ENCODE peak calls at places on chromosomes 16 and 17, in nine cellular contexts. One of them, this sample, is unnamed.

GRCh38 chr17:40022961-40023541 is 7.8 kb downstream of the CSF3 start:
- DNase-seq in ovary: no peak
- DNase-seq in left ventricle myocardium inferior: no peak
- DNase-seq in transverse colon: peak; percentile 54
- DNase-seq in BE2C: no peak
- DNase-seq in thyroid gland: peak; percentile 89
- DNase-seq in stomach: peak; percentile 61
- DNase-seq in aorta: no peak
- DNase-seq in effector memory CD4-positive, alpha-beta T cell: no peak
- DNase-seq in this sample: peak; percentile 60

GRCh38 chr17:17724307-17724921 is 43.2 kb downstream of the RAI1 start:
- DNase-seq in ovary: no peak
- DNase-seq in left ventricle myocardium inferior: no peak
- DNase-seq in transverse colon: no peak
- DNase-seq in BE2C: peak; percentile 48
- DNase-seq in thyroid gland: peak; percentile 48
- DNase-seq in stomach: no peak
- DNase-seq in aorta: no peak
- DNase-seq in effector memory CD4-positive, alpha-beta T cell: no peak
- DNase-seq in this sample: no peak

GRCh38 chr16:66740010-66740409 is 11.4 kb downstream of the DYNC1LI2 start:
- DNase-seq in ovary: no peak
- DNase-seq in left ventricle myocardium inferior: no peak
- DNase-seq in transverse colon: peak; percentile 32
- DNase-seq in BE2C: peak; percentile 52
- DNase-seq in thyroid gland: no peak
- DNase-seq in stomach: no peak
- DNase-seq in aorta: no peak
- DNase-seq in effector memory CD4-positive, alpha-beta T cell: no peak
- DNase-seq in this sample: no peak

GRCh38 chr17:37291351-37291750 is 84.4 kb upstream of the C17orf78 start:
- DNase-seq in ovary: no peak
- DNase-seq in left ventricle myocardium inferior: no peak
- DNase-seq in transverse colon: no peak
- DNase-seq in BE2C: no peak
- DNase-seq in thyroid gland: no peak
- DNase-seq in stomach: no peak
- DNase-seq in aorta: no peak
- DNase-seq in effector memory CD4-positive, alpha-beta T cell: no peak
- DNase-seq in this sample: no peak

GRCh38 chr16:81431554-81432353 is 12.9 kb upstream of the CMIP start:
- DNase-seq in ovary: no peak
- DNase-seq in left ventricle myocardium inferior: no peak
- DNase-seq in transverse colon: no peak
- DNase-seq in BE2C: no peak
- DNase-seq in thyroid gland: no peak
- DNase-seq in stomach: no peak
- DNase-seq in aorta: no peak
- DNase-seq in effector memory CD4-positive, alpha-beta T cell: no peak
- DNase-seq in this sample: no peak

GRCh38 chr17:31581491-31581890 is 190.0 kb downstream of the RAB11FIP4 start:
- DNase-seq in ovary: peak; percentile 50
- DNase-seq in left ventricle myocardium inferior: peak; percentile 37
- DNase-seq in transverse colon: no peak
- DNase-seq in BE2C: no peak
- DNase-seq in thyroid gland: peak; percentile 62
- DNase-seq in stomach: peak; percentile 64
- DNase-seq in aorta: peak; percentile 87
- DNase-seq in effector memory CD4-positive, alpha-beta T cell: no peak
- DNase-seq in this sample: peak; percentile 49

GRCh38 chr16:4263504-4264436 is 9.1 kb downstream of the TFAP4 start:
- DNase-seq in ovary: peak; percentile 96
- DNase-seq in left ventricle myocardium inferior: peak; percentile 85
- DNase-seq in transverse colon: peak; percentile 66
- DNase-seq in BE2C: peak; percentile 96
- DNase-seq in thyroid gland: peak; percentile 25
- DNase-seq in stomach: peak; percentile 47
- DNase-seq in aorta: peak; percentile 87
- DNase-seq in effector memory CD4-positive, alpha-beta T cell: no peak
- DNase-seq in this sample: peak; percentile 88

GRCh38 chr17:74360993-74361612 is 565 bp downstream of the BTBD17 start:
- DNase-seq in ovary: no peak
- DNase-seq in left ventricle myocardium inferior: no peak
- DNase-seq in transverse colon: no peak
- DNase-seq in BE2C: no peak
- DNase-seq in thyroid gland: no peak
- DNase-seq in stomach: no peak
- DNase-seq in aorta: no peak
- DNase-seq in effector memory CD4-positive, alpha-beta T cell: no peak
- DNase-seq in this sample: no peak

GRCh38 chr17:34578016-34578415 is 1.4 kb upstream of the TMEM132E start:
- DNase-seq in ovary: no peak
- DNase-seq in left ventricle myocardium inferior: no peak
- DNase-seq in transverse colon: no peak
- DNase-seq in BE2C: no peak
- DNase-seq in thyroid gland: no peak
- DNase-seq in stomach: no peak
- DNase-seq in aorta: no peak
- DNase-seq in effector memory CD4-positive, alpha-beta T cell: no peak
- DNase-seq in this sample: no peak

GRCh38 chr17:77596491-77597420 is 361.7 kb upstream of the TNRC6C start:
- DNase-seq in ovary: no peak
- DNase-seq in left ventricle myocardium inferior: no peak
- DNase-seq in transverse colon: no peak
- DNase-seq in BE2C: no peak
- DNase-seq in thyroid gland: no peak
- DNase-seq in stomach: no peak
- DNase-seq in aorta: peak; percentile 71
- DNase-seq in effector memory CD4-positive, alpha-beta T cell: no peak
- DNase-seq in this sample: no peak

GRCh38 chr17:40415390-40415789 is 2.3 kb downstream of the TOP2A start:
- DNase-seq in ovary: no peak
- DNase-seq in left ventricle myocardium inferior: no peak
- DNase-seq in transverse colon: no peak
- DNase-seq in BE2C: no peak
- DNase-seq in thyroid gland: no peak
- DNase-seq in stomach: no peak
- DNase-seq in aorta: no peak
- DNase-seq in effector memory CD4-positive, alpha-beta T cell: no peak
- DNase-seq in this sample: no peak

GRCh38 chr16:84088695-84089395 is 27.9 kb downstream of the MBTPS1 start:
- DNase-seq in ovary: no peak
- DNase-seq in left ventricle myocardium inferior: peak; percentile 69
- DNase-seq in transverse colon: peak; percentile 73
- DNase-seq in BE2C: peak; percentile 61
- DNase-seq in thyroid gland: no peak
- DNase-seq in stomach: peak; percentile 44
- DNase-seq in aorta: no peak
- DNase-seq in effector memory CD4-positive, alpha-beta T cell: peak; percentile 24
- DNase-seq in this sample: no peak

GRCh38 chr17:48593840-48594411 is 347 bp upstream of the HOXB5 start:
- DNase-seq in ovary: peak; percentile 41
- DNase-seq in left ventricle myocardium inferior: peak; percentile 65
- DNase-seq in transverse colon: peak; percentile 79
- DNase-seq in BE2C: peak; percentile 84
- DNase-seq in thyroid gland: peak; percentile 53
- DNase-seq in stomach: peak; percentile 74
- DNase-seq in aorta: peak; percentile 95
- DNase-seq in effector memory CD4-positive, alpha-beta T cell: peak; percentile 67
- DNase-seq in this sample: peak; percentile 83

GRCh38 chr16:68901910-68902309 is 58.6 kb downstream of the TANGO6 start:
- DNase-seq in ovary: no peak
- DNase-seq in left ventricle myocardium inferior: no peak
- DNase-seq in transverse colon: no peak
- DNase-seq in BE2C: no peak
- DNase-seq in thyroid gland: no peak
- DNase-seq in stomach: no peak
- DNase-seq in aorta: no peak
- DNase-seq in effector memory CD4-positive, alpha-beta T cell: no peak
- DNase-seq in this sample: no peak

GRCh38 chr16:68898026-68898425 is 54.7 kb downstream of the TANGO6 start:
- DNase-seq in ovary: no peak
- DNase-seq in left ventricle myocardium inferior: no peak
- DNase-seq in transverse colon: no peak
- DNase-seq in BE2C: peak; percentile 11
- DNase-seq in thyroid gland: no peak
- DNase-seq in stomach: no peak
- DNase-seq in aorta: no peak
- DNase-seq in effector memory CD4-positive, alpha-beta T cell: no peak
- DNase-seq in this sample: no peak

GRCh38 chr16:68900009-68900408 is 56.7 kb downstream of the TANGO6 start:
- DNase-seq in ovary: no peak
- DNase-seq in left ventricle myocardium inferior: no peak
- DNase-seq in transverse colon: no peak
- DNase-seq in BE2C: no peak
- DNase-seq in thyroid gland: no peak
- DNase-seq in stomach: no peak
- DNase-seq in aorta: no peak
- DNase-seq in effector memory CD4-positive, alpha-beta T cell: no peak
- DNase-seq in this sample: no peak

GRCh38 chr16:68907297-68907999 is 64.1 kb downstream of the TANGO6 start:
- DNase-seq in ovary: no peak
- DNase-seq in left ventricle myocardium inferior: no peak
- DNase-seq in transverse colon: no peak
- DNase-seq in BE2C: no peak
- DNase-seq in thyroid gland: peak; percentile 12
- DNase-seq in stomach: no peak
- DNase-seq in aorta: no peak
- DNase-seq in effector memory CD4-positive, alpha-beta T cell: no peak
- DNase-seq in this sample: no peak

DNA sequence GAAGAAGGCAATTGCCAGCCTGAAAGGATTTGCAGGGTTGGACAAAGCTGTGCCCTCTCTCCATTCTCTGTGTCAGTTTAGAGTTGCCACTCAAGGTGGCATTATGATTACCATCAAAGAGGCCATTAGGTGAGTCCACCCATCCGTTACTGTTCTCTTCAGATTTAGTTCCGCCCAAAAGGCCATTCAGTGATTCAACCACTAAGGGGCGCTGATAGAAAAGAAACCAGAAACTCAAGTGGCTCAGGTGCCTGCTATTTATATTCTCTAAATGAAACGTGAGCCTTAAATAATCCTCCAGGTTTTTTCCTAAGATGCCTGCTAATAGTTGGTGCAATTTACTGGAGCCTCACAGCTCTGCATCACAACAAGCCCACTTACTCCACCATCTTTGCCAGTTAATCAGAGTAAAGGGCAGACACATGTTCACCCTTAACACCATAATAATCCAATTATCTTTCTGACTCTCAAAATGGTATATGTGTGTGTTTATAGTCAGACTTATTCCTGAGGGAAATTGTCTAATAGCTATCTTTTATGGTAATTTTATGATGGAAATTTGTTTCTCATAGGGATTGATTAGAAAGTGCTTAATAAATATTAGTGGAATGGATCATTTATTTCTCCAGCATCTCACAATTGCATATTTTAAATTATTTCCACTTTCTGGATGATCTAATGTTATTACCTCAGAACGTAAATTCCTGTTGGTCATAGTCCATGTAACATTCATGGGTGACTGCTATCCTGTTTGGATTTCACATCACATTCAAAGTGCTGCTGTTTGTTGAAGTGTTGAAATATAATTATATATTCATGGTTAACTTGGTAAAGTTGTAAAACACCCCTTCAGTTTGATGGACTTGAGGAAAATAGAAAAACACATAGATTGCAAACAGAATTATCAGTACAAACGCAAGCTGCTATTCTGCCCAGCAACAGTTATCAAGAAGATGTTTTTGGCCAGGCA is 59.3 kb downstream of the TANGO6 start:
- DNase-seq in ovary: no peak
- DNase-seq in left ventricle myocardium inferior: no peak
- DNase-seq in transverse colon: peak; percentile 50
- DNase-seq in BE2C: peak; percentile 34
- DNase-seq in thyroid gland: peak; percentile 69
- DNase-seq in stomach: no peak
- DNase-seq in aorta: no peak
- DNase-seq in effector memory CD4-positive, alpha-beta T cell: no peak
- DNase-seq in this sample: no peak
- H3K4me3 ChIP-seq in ovary: no peak overlapping the region
- H3K4me3 ChIP-seq in left ventricle myocardium inferior: no peak overlapping the region
- H3K4me3 ChIP-seq in transverse colon: no peak overlapping the region
- H3K4me3 ChIP-seq in BE2C: no peak overlapping the region
- H3K4me3 ChIP-seq in thyroid gland: no peak overlapping the region
- H3K4me3 ChIP-seq in stomach: no peak overlapping the region
- H3K4me3 ChIP-seq in aorta: no peak overlapping the region
- H3K4me3 ChIP-seq in effector memory CD4-positive, alpha-beta T cell: no peak overlapping the region
- H3K4me3 ChIP-seq in this sample: no peak overlapping the region

GRCh38 chr16:87380403-87380802 is 3.2 kb downstream of the FBXO31 start:
- DNase-seq in ovary: no peak
- DNase-seq in left ventricle myocardium inferior: peak; percentile 10
- DNase-seq in transverse colon: no peak
- DNase-seq in BE2C: no peak
- DNase-seq in thyroid gland: no peak
- DNase-seq in stomach: no peak
- DNase-seq in aorta: peak; percentile 16
- DNase-seq in effector memory CD4-positive, alpha-beta T cell: no peak
- DNase-seq in this sample: no peak
- H3K4me3 ChIP-seq in ovary: no peak overlapping the region
- H3K4me3 ChIP-seq in left ventricle myocardium inferior: peak overlapping the region; percentile 76
- H3K4me3 ChIP-seq in transverse colon: no peak overlapping the region
- H3K4me3 ChIP-seq in BE2C: no peak overlapping the region
- H3K4me3 ChIP-seq in thyroid gland: no peak overlapping the region
- H3K4me3 ChIP-seq in stomach: peak overlapping the region; percentile 97
- H3K4me3 ChIP-seq in aorta: no peak overlapping the region
- H3K4me3 ChIP-seq in effector memory CD4-positive, alpha-beta T cell: no peak overlapping the region
- H3K4me3 ChIP-seq in this sample: peak overlapping the region; percentile 77

GRCh38 chr16:88647178-88648070 is 3.4 kb downstream of the CYBA start:
- DNase-seq in ovary: no peak
- DNase-seq in left ventricle myocardium inferior: no peak
- DNase-seq in transverse colon: no peak
- DNase-seq in BE2C: no peak
- DNase-seq in thyroid gland: no peak
- DNase-seq in stomach: no peak
- DNase-seq in aorta: no peak
- DNase-seq in effector memory CD4-positive, alpha-beta T cell: no peak
- DNase-seq in this sample: no peak
- H3K4me3 ChIP-seq in ovary: no peak overlapping the region
- H3K4me3 ChIP-seq in left ventricle myocardium inferior: no peak overlapping the region
- H3K4me3 ChIP-seq in transverse colon: no peak overlapping the region
- H3K4me3 ChIP-seq in BE2C: no peak overlapping the region
- H3K4me3 ChIP-seq in thyroid gland: no peak overlapping the region
- H3K4me3 ChIP-seq in stomach: no peak overlapping the region
- H3K4me3 ChIP-seq in aorta: no peak overlapping the region
- H3K4me3 ChIP-seq in effector memory CD4-positive, alpha-beta T cell: no peak overlapping the region
- H3K4me3 ChIP-seq in this sample: no peak overlapping the region

GRCh38 chr16:67963325-67964321 is 4.8 kb downstream of the SLC12A4 start:
- DNase-seq in ovary: peak; percentile 56
- DNase-seq in left ventricle myocardium inferior: no peak
- DNase-seq in transverse colon: no peak
- DNase-seq in BE2C: no peak
- DNase-seq in thyroid gland: peak; percentile 61
- DNase-seq in stomach: peak; percentile 34
- DNase-seq in aorta: peak; percentile 80
- DNase-seq in effector memory CD4-positive, alpha-beta T cell: no peak
- DNase-seq in this sample: peak; percentile 72
- H3K4me3 ChIP-seq in ovary: no peak overlapping the region
- H3K4me3 ChIP-seq in left ventricle myocardium inferior: peak overlapping the region; percentile 96
- H3K4me3 ChIP-seq in transverse colon: no peak overlapping the region
- H3K4me3 ChIP-seq in BE2C: no peak overlapping the region
- H3K4me3 ChIP-seq in thyroid gland: no peak overlapping the region
- H3K4me3 ChIP-seq in stomach: no peak overlapping the region
- H3K4me3 ChIP-seq in aorta: no peak overlapping the region
- H3K4me3 ChIP-seq in effector memory CD4-positive, alpha-beta T cell: no peak overlapping the region
- H3K4me3 ChIP-seq in this sample: peak overlapping the region; percentile 88

This sample was measured in psoas muscle.